ENCODE peak calls at places on chromosomes 11 and 22, in seven cellular contexts. K, V, R, P, Q, Z and T are unnamed samples.

GRCh38 chr11:63845305-63845704 is 6.4 kb downstream of the MARK2 start:
- DNase-seq in V (no peak), P (peak), R (peak), Q (peak), Z (no peak), K (peak), T (peak)

GRCh38 chr11:29996016-29996415 is 20.8 kb downstream of the KCNA4 start:
- DNase-seq in V (no peak), Q (no peak), P (no peak), Z (no peak), R (no peak), K (no peak), T (no peak)

GRCh38 chr11:99601179-99601578 is 580.4 kb downstream of the CNTN5 start:
- DNase-seq in P (no peak), R (no peak), Z (no peak), V (no peak), Q (no peak), K (no peak), T (no peak)

GRCh38 chr11:7514099-7514725 is 413 bp downstream of the PPFIBP2 start:
- DNase-seq in Z (no peak), R (no peak), V (no peak), P (no peak), K (no peak), Q (no peak), T (no peak)

GRCh38 chr11:34789196-34789834 is 126.9 kb downstream of the APIP start:
- DNase-seq in V (no peak), R (no peak), Q (no peak), P (no peak), K (no peak), Z (no peak), T (no peak)

GRCh38 chr11:9760180-9760550 is 96.3 kb downstream of the SWAP70 start:
- DNase-seq in V (no peak), Q (peak), K (peak), Z (no peak), R (peak), P (peak), T (peak)

GRCh38 chr11:76149713-76150112 is 56.6 kb downstream of the WNT11 start:
- DNase-seq in V (no peak), K (no peak), Z (no peak), R (no peak), P (no peak), Q (no peak), T (no peak)

GRCh38 chr11:116707746-116708145 is 65.0 kb downstream of the BUD13 start:
- DNase-seq in V (no peak), Z (no peak), K (no peak), R (no peak), P (no peak), Q (no peak), T (no peak)

GRCh38 chr11:64878223-64878493 is 263 bp downstream of the EHD1 start:
- DNase-seq in Z (no peak), R (no peak), K (no peak), V (no peak), Q (no peak), P (no peak), T (no peak)

GRCh38 chr11:67633758-67634365 is 4.1 kb upstream of the NUDT8 start:
- DNase-seq in R (no peak), Z (peak), K (no peak), V (no peak), Q (no peak), P (no peak), T (no peak)

GRCh38 chr11:68312117-68312779 is at the start of gene LRP5:
- DNase-seq in K (peak), Q (no peak), P (peak), V (no peak), R (no peak), Z (no peak), T (no peak)

GRCh38 chr22:17434856-17435255 is 65.6 kb downstream of the CECR2 start:
- DNase-seq in P (no peak), R (peak), Z (no peak), K (peak), V (no peak), Q (peak), T (no peak)

GRCh38 chr11:15472405-15472799 is 357.7 kb downstream of the INSC start:
- DNase-seq in Q (no peak), Z (no peak), K (peak), P (no peak), R (no peak), V (no peak), T (no peak)

GRCh38 chr22:49964493-49965290 is 4.1 kb downstream of the PIM3 start:
- DNase-seq in K (no peak), V (no peak), Z (peak), Q (no peak), R (no peak), P (no peak), T (no peak)

GRCh38 chr11:36258730-36259360 is 30.4 kb downstream of the COMMD9 start:
- DNase-seq in Q (peak), P (peak), K (peak), Z (peak), R (peak), V (no peak), T (peak)

GRCh38 chr11:73647459-73648100 is 1.2 kb downstream of the PLEKHB1 start:
- DNase-seq in V (peak), Z (peak), R (peak), Q (peak), K (peak), P (peak), T (peak)

GRCh38 chr22:27004434-27004833 is 347.0 kb downstream of the MIAT start:
- DNase-seq in K (no peak), R (no peak), V (no peak), Z (peak), P (no peak), Q (no peak), T (no peak)

GRCh38 chr22:20437253-20438065 is at the start of gene SCARF2:
- DNase-seq in P (no peak), Z (peak), V (no peak), K (peak), Q (peak), R (peak), T (peak)

GRCh38 chr22:44622147-44622427 is 79.9 kb upstream of the PRR5 start:
- DNase-seq in Z (peak), V (no peak), R (no peak), K (no peak), Q (no peak), P (no peak), T (no peak)

GRCh38 chr22:32619614-32620426 is 145.2 kb downstream of the FBXO7 start:
- DNase-seq in R (peak), K (peak), P (no peak), Q (peak), Z (no peak), V (no peak), T (peak)

GRCh38 chr11:35962373-35963138 is 18.7 kb downstream of the LDLRAD3 start:
- DNase-seq in K (no peak), Q (no peak), R (no peak), Z (no peak), V (no peak), P (no peak), T (no peak)

GRCh38 chr11:130725417-130726233 is 190.7 kb downstream of the SNX19 start:
- DNase-seq in R (no peak), Z (no peak), V (no peak), K (no peak), Q (peak), P (peak), T (peak)

GRCh38 chr11:96424693-96425092 is 34.9 kb downstream of the JRKL start:
- DNase-seq in Q (peak), K (peak), Z (no peak), P (no peak), V (no peak), R (peak), T (peak)

GRCh38 chr11:1348748-1349073 is 39.3 kb upstream of the TOLLIP start:
- DNase-seq in R (no peak), Q (no peak), K (no peak), Z (peak), V (no peak), P (no peak), T (no peak)

GRCh38 chr22:36225333-36225922 is 13.9 kb downstream of the APOL2 start:
- DNase-seq in R (no peak), Z (no peak), P (no peak), K (no peak), V (no peak), Q (no peak), T (no peak)

GRCh38 chr11:78605296-78605695 is 30.6 kb upstream of the NARS2 start:
- DNase-seq in K (no peak), R (no peak), Z (no peak), P (no peak), Q (peak), V (no peak), T (peak)

GRCh38 chr22:41369837-41370236 is 11.9 kb upstream of the TEF start:
- DNase-seq in Q (no peak), R (no peak), Z (no peak), V (no peak), K (no peak), P (no peak), T (no peak)

GRCh38 chr11:67289651-67290479 is 762 bp downstream of the ANKRD13D start:
- DNase-seq in Z (no peak), R (no peak), K (no peak), P (peak), Q (no peak), V (no peak), T (peak)

GRCh38 chr11:121488641-121489040 is 35.9 kb upstream of the SORL1-AS1 start:
- DNase-seq in P (no peak), Q (no peak), Z (no peak), R (no peak), K (no peak), V (no peak), T (no peak)

GRCh38 chr22:38657248-38657909 is 941 bp downstream of the CBY1 start:
- DNase-seq in Z (peak), K (peak), V (peak), R (peak), Q (peak), P (no peak), T (peak)

GRCh38 chr22:23570681-23571080 is 9.4 kb downstream of the IGLL1 start:
- DNase-seq in K (no peak), P (no peak), Q (no peak), Z (no peak), V (no peak), R (no peak), T (no peak)

GRCh38 chr11:16154715-16155396 is 201.5 kb downstream of the SOX6 start:
- DNase-seq in P (no peak), V (no peak), R (peak), K (peak), Z (no peak), Q (no peak), T (peak)

GRCh38 chr22:37235897-37236607 is 8.0 kb downstream of the RAC2 start:
- DNase-seq in P (no peak), Q (no peak), R (no peak), K (no peak), Z (no peak), V (no peak), T (no peak)

GRCh38 chr22:32411388-32411787 is 659 bp downstream of the RTCB start:
- DNase-seq in P (peak), R (peak), V (no peak), Q (peak), K (peak), Z (no peak), T (peak)

GRCh38 chr22:44391481-44392445 is 79.0 kb upstream of the SHISAL1 start:
- DNase-seq in V (no peak), R (no peak), P (no peak), K (no peak), Z (peak), Q (no peak), T (no peak)

GRCh38 chr22:45205624-45205925 is 35.1 kb downstream of the KIAA0930 start:
- DNase-seq in V (no peak), P (no peak), R (no peak), K (no peak), Z (no peak), Q (no peak), T (no peak)

GRCh38 chr11:415640-416041 is 842 bp upstream of the SIGIRR start:
- DNase-seq in Z (no peak), K (no peak), P (no peak), R (no peak), Q (no peak), V (no peak), T (no peak)